ENCODE peak calls at places on chromosome 21, in six cellular contexts. P is GM23338; C is KBM-7; T is astrocyte of the spinal cord; M is HuH-7.5; L is stimulated activated CD4-positive, alpha-beta T cell treated with anti-CD3 and anti-CD28 coated beads, Interleukin-1b, Interleukin-23, amount 100 ng/mL, for 4 hours. U is an unnamed sample.

GRCh38 chr21:45980271-45980670 is 1.3 kb upstream of the COL6A1 start:
- DNase-seq in P (no peak), C (no peak), T (no peak), M (peak; percentile 2), L (no peak), U (no peak)

GRCh38 chr21:20882462-20883415 is 115.5 kb upstream of the NCAM2 start:
- DNase-seq in P (peak; percentile 86), C (peak; percentile 65), T (peak; percentile 54), M (no peak), L (no peak), U (peak; percentile 16)

GRCh38 chr21:15326032-15326867 is 261.4 kb upstream of the NRIP1 start:
- DNase-seq in P (no peak), C (no peak), T (no peak), M (no peak), L (no peak), U (no peak)

GRCh38 chr21:42433946-42434551 is 30.3 kb downstream of the UBASH3A start:
- DNase-seq in P (no peak), C (no peak), T (no peak), M (peak; percentile 28), L (no peak), U (no peak)

GRCh38 chr21:44540741-44541288 is 820 bp upstream of the KRTAP10-1 start:
- DNase-seq in P (no peak), C (no peak), T (no peak), M (no peak), L (no peak), U (no peak)

GRCh38 chr21:32867587-32867986 is 96.0 kb upstream of the PAXBP1 start:
- DNase-seq in P (no peak), C (no peak), T (no peak), M (no peak), L (no peak), U (no peak)

GRCh38 chr21:28283652-28284490 is 708.8 kb downstream of the LTN1 start:
- DNase-seq in P (no peak), C (no peak), T (peak; percentile 84), M (peak; percentile 1), L (no peak), U (peak; percentile 97)

GRCh38 chr21:42655797-42656770 is 2.7 kb downstream of the PDE9A start:
- DNase-seq in P (peak; percentile 47), C (no peak), T (no peak), M (no peak), L (no peak), U (no peak)

GRCh38 chr21:31660134-31660565 is 657 bp downstream of the SOD1 start:
- DNase-seq in P (peak; percentile 44), C (peak; percentile 38), T (peak; percentile 31), M (peak; percentile 18), L (no peak), U (peak; percentile 30)

GRCh38 chr21:42495765-42496119 is 282 bp downstream of the RSPH1 start:
- DNase-seq in P (peak; percentile 49), C (no peak), T (no peak), M (peak; percentile 24), L (no peak), U (no peak)

GRCh38 chr21:42775123-42775522 is 104.2 kb downstream of the WDR4 start:
- DNase-seq in P (no peak), C (no peak), T (no peak), M (no peak), L (no peak), U (no peak)

GRCh38 chr21:43308511-43309283 is 118.2 kb downstream of the SIK1 start:
- DNase-seq in P (no peak), C (no peak), T (no peak), M (no peak), L (no peak), U (no peak)

GRCh38 chr21:31397515-31397926 is 53.5 kb upstream of the TIAM1 start:
- DNase-seq in P (no peak), C (no peak), T (no peak), M (no peak), L (no peak), U (no peak)

GRCh38 chr21:18174370-18174769 is 70.3 kb upstream of the CHODL start:
- DNase-seq in P (no peak), C (no peak), T (no peak), M (no peak), L (no peak), U (no peak)

GRCh38 chr21:31786164-31786920 is 54.4 kb upstream of the SCAF4 start:
- DNase-seq in P (no peak), C (no peak), T (no peak), M (no peak), L (no peak), U (no peak)

GRCh38 chr21:42847051-42847707 is 32.2 kb downstream of the WDR4 start:
- DNase-seq in P (no peak), C (no peak), T (no peak), M (no peak), L (no peak), U (no peak)

GRCh38 chr21:29007801-29008200 is 11.3 kb downstream of the RWDD2B start:
- DNase-seq in P (no peak), C (no peak), T (no peak), M (no peak), L (no peak), U (no peak)

GRCh38 chr21:20639026-20639425 is 359.2 kb upstream of the NCAM2 start:
- DNase-seq in P (no peak), C (no peak), T (peak; percentile 15), M (no peak), L (no peak), U (no peak)

GRCh38 chr21:34553199-34553952 is 41.4 kb upstream of the KCNE1 start:
- DNase-seq in P (no peak), C (no peak), T (peak; percentile 84), M (no peak), L (no peak), U (peak; percentile 96)

GRCh38 chr21:37564924-37565529 is 198.5 kb downstream of the DYRK1A start:
- DNase-seq in P (no peak), C (no peak), T (peak; percentile 24), M (no peak), L (no peak), U (no peak)

GRCh38 chr21:45836268-45836655 is 145.3 kb upstream of the COL6A1 start:
- DNase-seq in P (no peak), C (no peak), T (peak; percentile 17), M (no peak), L (no peak), U (no peak)

GRCh38 chr21:41962425-41962966 is 8.7 kb upstream of the C2CD2 start:
- DNase-seq in P (no peak), C (no peak), T (no peak), M (no peak), L (no peak), U (no peak)

GRCh38 chr21:45537746-45538291 is 4.4 kb downstream of the SLC19A1 start:
- DNase-seq in P (no peak), C (no peak), T (no peak), M (no peak), L (no peak), U (no peak)

GRCh38 chr21:39441502-39442475 is 3.8 kb downstream of the LCA5L start:
- DNase-seq in P (peak; percentile 76), C (peak; percentile 53), T (peak; percentile 51), M (peak; percentile 43), L (no peak), U (peak; percentile 47)